ENCODE peak calls at places on chromosomes 5 and 9, in eight cellular contexts. One of them, this sample, is unnamed.

GRCh38 chr5:39447968-39448367 is 23.2 kb upstream of the DAB2 start:
- DNase-seq in CD4-positive, alpha-beta T cell: no peak
- DNase-seq in AG04450: no peak
- DNase-seq in heart right ventricle: no peak
- DNase-seq in lung: no peak
- DNase-seq in epithelial cell of esophagus: peak
- DNase-seq in CD8-positive, alpha-beta T cell: no peak
- DNase-seq in mucosa of descending colon: no peak
- DNase-seq in this sample: no peak

GRCh38 chr9:97430316-97430715 is 18.4 kb downstream of the TDRD7 start:
- DNase-seq in heart right ventricle: no peak
- DNase-seq in lung: no peak
- DNase-seq in epithelial cell of esophagus: no peak
- DNase-seq in AG04450: no peak
- DNase-seq in mucosa of descending colon: no peak
- DNase-seq in CD4-positive, alpha-beta T cell: no peak
- DNase-seq in CD8-positive, alpha-beta T cell: no peak
- DNase-seq in this sample: no peak

GRCh38 chr9:109249615-109250014 is 71.2 kb downstream of the EPB41L4B start:
- DNase-seq in lung: no peak
- DNase-seq in CD4-positive, alpha-beta T cell: no peak
- DNase-seq in epithelial cell of esophagus: no peak
- DNase-seq in CD8-positive, alpha-beta T cell: no peak
- DNase-seq in mucosa of descending colon: no peak
- DNase-seq in AG04450: no peak
- DNase-seq in heart right ventricle: no peak
- DNase-seq in this sample: no peak

GRCh38 chr5:73327908-73328455 is 120.6 kb downstream of the FOXD1 start:
- DNase-seq in lung: no peak
- DNase-seq in heart right ventricle: no peak
- DNase-seq in mucosa of descending colon: no peak
- DNase-seq in CD4-positive, alpha-beta T cell: no peak
- DNase-seq in AG04450: no peak
- DNase-seq in CD8-positive, alpha-beta T cell: no peak
- DNase-seq in epithelial cell of esophagus: peak
- DNase-seq in this sample: no peak

GRCh38 chr5:139419793-139420192 is 15.9 kb upstream of the SPATA24 start:
- DNase-seq in epithelial cell of esophagus: no peak
- DNase-seq in AG04450: no peak
- DNase-seq in lung: no peak
- DNase-seq in CD8-positive, alpha-beta T cell: no peak
- DNase-seq in CD4-positive, alpha-beta T cell: no peak
- DNase-seq in heart right ventricle: no peak
- DNase-seq in mucosa of descending colon: peak
- DNase-seq in this sample: no peak

GRCh38 chr9:105168935-105169334 is 75.5 kb upstream of the SLC44A1 start:
- DNase-seq in heart right ventricle: no peak
- DNase-seq in epithelial cell of esophagus: no peak
- DNase-seq in CD8-positive, alpha-beta T cell: no peak
- DNase-seq in mucosa of descending colon: no peak
- DNase-seq in CD4-positive, alpha-beta T cell: no peak
- DNase-seq in lung: no peak
- DNase-seq in AG04450: peak
- DNase-seq in this sample: no peak

GRCh38 chr5:90099099-90099498 is 310.5 kb downstream of the CETN3 start:
- DNase-seq in lung: no peak
- DNase-seq in heart right ventricle: no peak
- DNase-seq in mucosa of descending colon: no peak
- DNase-seq in AG04450: no peak
- DNase-seq in CD8-positive, alpha-beta T cell: no peak
- DNase-seq in epithelial cell of esophagus: peak
- DNase-seq in CD4-positive, alpha-beta T cell: no peak
- DNase-seq in this sample: no peak

GRCh38 chr5:589588-589987 is 22.6 kb upstream of the CEP72 start:
- DNase-seq in lung: no peak
- DNase-seq in CD8-positive, alpha-beta T cell: no peak
- DNase-seq in CD4-positive, alpha-beta T cell: no peak
- DNase-seq in AG04450: no peak
- DNase-seq in mucosa of descending colon: no peak
- DNase-seq in epithelial cell of esophagus: no peak
- DNase-seq in heart right ventricle: no peak
- DNase-seq in this sample: no peak

GRCh38 chr5:181052928-181053759 is 13.1 kb downstream of the BTNL9 start:
- DNase-seq in heart right ventricle: no peak
- DNase-seq in mucosa of descending colon: peak
- DNase-seq in epithelial cell of esophagus: peak
- DNase-seq in CD4-positive, alpha-beta T cell: no peak
- DNase-seq in lung: no peak
- DNase-seq in AG04450: no peak
- DNase-seq in CD8-positive, alpha-beta T cell: no peak
- DNase-seq in this sample: no peak

GRCh38 chr5:27171696-27172362 is 133.4 kb upstream of the CDH9 start:
- DNase-seq in CD4-positive, alpha-beta T cell: no peak
- DNase-seq in CD8-positive, alpha-beta T cell: no peak
- DNase-seq in AG04450: no peak
- DNase-seq in heart right ventricle: no peak
- DNase-seq in lung: no peak
- DNase-seq in epithelial cell of esophagus: no peak
- DNase-seq in mucosa of descending colon: no peak
- DNase-seq in this sample: no peak

GRCh38 chr5:141672856-141673813 is 8.9 kb downstream of the ARAP3 start:
- DNase-seq in mucosa of descending colon: no peak
- DNase-seq in AG04450: no peak
- DNase-seq in CD8-positive, alpha-beta T cell: no peak
- DNase-seq in lung: no peak
- DNase-seq in CD4-positive, alpha-beta T cell: no peak
- DNase-seq in epithelial cell of esophagus: no peak
- DNase-seq in heart right ventricle: no peak
- DNase-seq in this sample: no peak

GRCh38 chr5:26192496-26192895 is 845.9 kb downstream of the CDH9 start:
- DNase-seq in heart right ventricle: no peak
- DNase-seq in AG04450: no peak
- DNase-seq in CD4-positive, alpha-beta T cell: no peak
- DNase-seq in epithelial cell of esophagus: no peak
- DNase-seq in mucosa of descending colon: no peak
- DNase-seq in lung: no peak
- DNase-seq in CD8-positive, alpha-beta T cell: no peak
- DNase-seq in this sample: no peak

GRCh38 chr5:68683632-68684035 is 410.2 kb upstream of the SLC30A5 start:
- DNase-seq in heart right ventricle: peak
- DNase-seq in AG04450: peak
- DNase-seq in epithelial cell of esophagus: peak
- DNase-seq in mucosa of descending colon: no peak
- DNase-seq in CD4-positive, alpha-beta T cell: no peak
- DNase-seq in CD8-positive, alpha-beta T cell: no peak
- DNase-seq in lung: peak
- DNase-seq in this sample: no peak

GRCh38 chr5:15577132-15577531 is 77.2 kb downstream of the FBXL7 start:
- DNase-seq in mucosa of descending colon: no peak
- DNase-seq in lung: no peak
- DNase-seq in CD8-positive, alpha-beta T cell: no peak
- DNase-seq in AG04450: no peak
- DNase-seq in CD4-positive, alpha-beta T cell: no peak
- DNase-seq in epithelial cell of esophagus: no peak
- DNase-seq in heart right ventricle: peak
- DNase-seq in this sample: no peak

GRCh38 chr5:14145356-14146334 is 2.5 kb downstream of the TRIO start:
- DNase-seq in epithelial cell of esophagus: no peak
- DNase-seq in lung: no peak
- DNase-seq in AG04450: peak
- DNase-seq in heart right ventricle: no peak
- DNase-seq in CD4-positive, alpha-beta T cell: no peak
- DNase-seq in CD8-positive, alpha-beta T cell: no peak
- DNase-seq in mucosa of descending colon: no peak
- DNase-seq in this sample: no peak

GRCh38 chr5:14148890-14149671 is 5.9 kb downstream of the TRIO start:
- DNase-seq in AG04450: no peak
- DNase-seq in CD4-positive, alpha-beta T cell: no peak
- DNase-seq in mucosa of descending colon: no peak
- DNase-seq in heart right ventricle: no peak
- DNase-seq in lung: no peak
- DNase-seq in CD8-positive, alpha-beta T cell: no peak
- DNase-seq in epithelial cell of esophagus: no peak
- DNase-seq in this sample: no peak

GRCh38 chr5:14148483-14148882 is 5.3 kb downstream of the TRIO start:
- DNase-seq in mucosa of descending colon: no peak
- DNase-seq in epithelial cell of esophagus: no peak
- DNase-seq in lung: no peak
- DNase-seq in CD4-positive, alpha-beta T cell: no peak
- DNase-seq in AG04450: no peak
- DNase-seq in heart right ventricle: no peak
- DNase-seq in CD8-positive, alpha-beta T cell: no peak
- DNase-seq in this sample: no peak

GRCh38 chr5:14146725-14147124 is 3.6 kb downstream of the TRIO start:
- DNase-seq in mucosa of descending colon: no peak
- DNase-seq in AG04450: no peak
- DNase-seq in heart right ventricle: no peak
- DNase-seq in CD4-positive, alpha-beta T cell: no peak
- DNase-seq in CD8-positive, alpha-beta T cell: no peak
- DNase-seq in lung: no peak
- DNase-seq in epithelial cell of esophagus: no peak
- DNase-seq in this sample: no peak

DNA sequence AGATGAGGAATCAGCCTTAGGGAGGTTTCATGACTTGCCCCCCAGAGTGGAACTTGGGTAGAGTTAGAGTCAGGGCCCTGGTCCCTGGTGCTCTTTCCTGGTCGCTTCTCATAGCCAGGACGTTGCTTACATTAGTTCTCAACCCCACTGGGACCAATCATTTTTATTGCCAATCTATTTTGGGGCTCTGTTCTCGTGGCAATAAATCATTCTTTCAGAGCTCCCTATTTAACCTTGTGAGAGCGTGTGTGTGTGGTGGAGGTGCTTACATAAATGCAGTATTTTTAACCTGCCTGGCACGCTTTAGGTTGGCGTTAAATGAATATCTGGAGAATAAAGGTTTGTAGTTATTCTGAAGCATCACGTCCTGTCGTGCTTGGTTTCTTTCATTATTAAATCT is 4.1 kb downstream of the TRIO start:
- DNase-seq in CD8-positive, alpha-beta T cell: no peak
- DNase-seq in heart right ventricle: no peak
- DNase-seq in mucosa of descending colon: no peak
- DNase-seq in epithelial cell of esophagus: no peak
- DNase-seq in CD4-positive, alpha-beta T cell: no peak
- DNase-seq in AG04450: no peak
- DNase-seq in lung: no peak
- DNase-seq in this sample: no peak
- TF ChIP-seq CTCF in CD8-positive, alpha-beta T cell: no peak
- TF ChIP-seq CTCF in heart right ventricle: no peak
- TF ChIP-seq CTCF in mucosa of descending colon: no peak
- TF ChIP-seq CTCF in epithelial cell of esophagus: no peak
- TF ChIP-seq CTCF in CD4-positive, alpha-beta T cell: no peak
- TF ChIP-seq CTCF in AG04450: no peak
- TF ChIP-seq CTCF in lung: no peak
- TF ChIP-seq CTCF in this sample: no peak

GRCh38 chr9:26656003-26656940 is 236.3 kb downstream of the CAAP1 start:
- DNase-seq in mucosa of descending colon: peak
- DNase-seq in heart right ventricle: no peak
- DNase-seq in CD8-positive, alpha-beta T cell: no peak
- DNase-seq in lung: no peak
- DNase-seq in AG04450: no peak
- DNase-seq in epithelial cell of esophagus: peak
- DNase-seq in CD4-positive, alpha-beta T cell: no peak
- DNase-seq in this sample: no peak
- TF ChIP-seq CTCF in mucosa of descending colon: no peak
- TF ChIP-seq CTCF in heart right ventricle: no peak
- TF ChIP-seq CTCF in CD8-positive, alpha-beta T cell: no peak
- TF ChIP-seq CTCF in lung: no peak
- TF ChIP-seq CTCF in AG04450: peak
- TF ChIP-seq CTCF in epithelial cell of esophagus: peak
- TF ChIP-seq CTCF in CD4-positive, alpha-beta T cell: no peak
- TF ChIP-seq CTCF in this sample: no peak

DNA sequence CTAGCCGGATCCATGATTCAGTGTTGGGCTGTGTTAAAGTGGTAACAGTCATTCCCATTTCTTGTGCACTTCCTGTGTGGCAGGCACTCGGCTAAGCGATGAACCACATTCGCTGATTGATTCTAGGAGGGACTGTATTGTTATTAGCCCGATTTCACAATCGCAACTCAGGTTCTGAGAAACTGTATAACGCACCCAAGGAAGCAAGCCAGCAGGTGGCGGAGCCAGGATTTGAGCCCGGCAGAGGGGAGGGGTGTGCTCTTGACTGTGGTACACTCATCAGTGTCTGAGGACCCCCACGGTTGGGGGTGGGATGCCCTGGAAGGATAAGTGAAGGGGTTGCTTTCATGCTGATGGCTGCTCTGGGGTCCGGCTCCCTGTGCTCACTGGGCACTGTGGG is 34.7 kb downstream of the LRSAM1 start:
- DNase-seq in CD4-positive, alpha-beta T cell: no peak
- DNase-seq in lung: no peak
- DNase-seq in AG04450: no peak
- DNase-seq in mucosa of descending colon: no peak
- DNase-seq in epithelial cell of esophagus: no peak
- DNase-seq in heart right ventricle: no peak
- DNase-seq in CD8-positive, alpha-beta T cell: no peak
- DNase-seq in this sample: no peak
- TF ChIP-seq CTCF in CD4-positive, alpha-beta T cell: no peak
- TF ChIP-seq CTCF in lung: no peak
- TF ChIP-seq CTCF in AG04450: no peak
- TF ChIP-seq CTCF in mucosa of descending colon: no peak
- TF ChIP-seq CTCF in epithelial cell of esophagus: peak
- TF ChIP-seq CTCF in heart right ventricle: no peak
- TF ChIP-seq CTCF in CD8-positive, alpha-beta T cell: no peak
- TF ChIP-seq CTCF in this sample: no peak

GRCh38 chr5:45264447-45264846 is 431.7 kb downstream of the HCN1 start:
- DNase-seq in AG04450: no peak
- DNase-seq in epithelial cell of esophagus: no peak
- DNase-seq in heart right ventricle: no peak
- DNase-seq in lung: no peak
- DNase-seq in CD4-positive, alpha-beta T cell: no peak
- DNase-seq in CD8-positive, alpha-beta T cell: no peak
- DNase-seq in mucosa of descending colon: no peak
- DNase-seq in this sample: no peak
- TF ChIP-seq CTCF in AG04450: no peak
- TF ChIP-seq CTCF in epithelial cell of esophagus: no peak
- TF ChIP-seq CTCF in heart right ventricle: no peak
- TF ChIP-seq CTCF in lung: no peak
- TF ChIP-seq CTCF in CD4-positive, alpha-beta T cell: no peak
- TF ChIP-seq CTCF in CD8-positive, alpha-beta T cell: no peak
- TF ChIP-seq CTCF in mucosa of descending colon: no peak
- TF ChIP-seq CTCF in this sample: no peak